ENCODE peak calls at places on chromosomes 1 and 21, in four cellular contexts. P is stimulated activated CD8-positive, alpha-beta memory T cell treated with anti-CD3 and anti-CD28 coated beads, Interleukin-4, amount 100 ng/mL, for 24 hours; E is hypothalamus; K is T follicular helper cell. V is an unnamed sample.

GRCh38 chr1:174968750-174969244 is 30.9 kb upstream of the CACYBP start:
- DNase-seq in P (no peak), E (no peak), K (peak), V (no peak)

GRCh38 chr21:36860736-36861594 is 105.5 kb downstream of the HLCS start:
- DNase-seq in P (no peak), E (no peak), K (no peak), V (no peak)

GRCh38 chr1:56376188-56376984 is 203.0 kb downstream of the PLPP3 start:
- DNase-seq in P (no peak), E (no peak), K (no peak), V (no peak)

GRCh38 chr1:106080608-106081325 is 975.7 kb upstream of the PRMT6 start:
- DNase-seq in P (no peak), E (no peak), K (no peak), V (no peak)

GRCh38 chr1:199176713-199177112 is 537.9 kb downstream of the PTPRC start:
- DNase-seq in P (no peak), E (no peak), K (no peak), V (no peak)

GRCh38 chr1:164728719-164729118 is 169.7 kb downstream of the PBX1 start:
- DNase-seq in P (no peak), E (no peak), K (no peak), V (no peak)

GRCh38 chr1:28871631-28872401 is 42.6 kb upstream of the EPB41 start:
- DNase-seq in P (no peak), E (no peak), K (no peak), V (no peak)

GRCh38 chr1:44237721-44238457 is 24.6 kb downstream of the DMAP1 start:
- DNase-seq in P (peak), E (no peak), K (no peak), V (peak)

GRCh38 chr1:91349524-91349923 is 55.1 kb downstream of the HFM1 start:
- DNase-seq in P (no peak), E (no peak), K (no peak), V (no peak)

GRCh38 chr1:32464191-32464715 is 619 bp upstream of the ZBTB8B start:
- DNase-seq in P (no peak), E (no peak), K (no peak), V (no peak)

GRCh38 chr1:226596531-226597165 is 48.1 kb downstream of the STUM start:
- DNase-seq in P (no peak), E (no peak), K (no peak), V (no peak)

GRCh38 chr1:63590161-63590560 is 3.0 kb upstream of the PGM1 start:
- DNase-seq in P (no peak), E (no peak), K (no peak), V (no peak)

GRCh38 chr1:113769599-113769970 is 10.3 kb upstream of the PHTF1 start:
- DNase-seq in P (no peak), E (no peak), K (no peak), V (no peak)

GRCh38 chr1:80531182-80531581 is 1269.6 kb upstream of the ADGRL2 start:
- DNase-seq in P (no peak), E (no peak), K (no peak), V (no peak)

GRCh38 chr1:54460346-54460745 is 54.2 kb upstream of the SSBP3 start:
- DNase-seq in P (no peak), E (no peak), K (peak), V (no peak)

GRCh38 chr1:10667815-10668214 is 128.6 kb downstream of the CASZ1 start:
- DNase-seq in P (no peak), E (no peak), K (no peak), V (no peak)

GRCh38 chr1:7298749-7299151 is 472.3 kb upstream of the VAMP3 start:
- DNase-seq in P (no peak), E (no peak), K (no peak), V (no peak)

GRCh38 chr1:30914931-30915330 is 6.4 kb upstream of the SDC3 start:
- DNase-seq in P (no peak), E (no peak), K (no peak), V (no peak)

GRCh38 chr1:215807926-215808325 is 240.8 kb downstream of the KCTD3 start:
- DNase-seq in P (no peak), E (no peak), K (no peak), V (no peak)

GRCh38 chr1:110258734-110259133 is 48.6 kb downstream of the KCNC4 start:
- DNase-seq in P (no peak), E (no peak), K (no peak), V (no peak)

GRCh38 chr1:175933801-175934200 is 190.4 kb upstream of the TNR start:
- DNase-seq in P (no peak), E (no peak), K (no peak), V (no peak)

GRCh38 chr21:28834335-28835238 is 158.1 kb downstream of the LTN1 start:
- DNase-seq in P (no peak), E (no peak), K (no peak), V (no peak)

GRCh38 chr1:168312718-168313604 is 32.3 kb downstream of the TBX19 start:
- DNase-seq in P (no peak), E (no peak), K (no peak), V (no peak)

GRCh38 chr1:173590557-173590956 is 12.3 kb downstream of the SLC9C2 start:
- DNase-seq in P (no peak), E (no peak), K (no peak), V (no peak)

GRCh38 chr1:102732927-102733326 is 375.4 kb downstream of the COL11A1 start:
- DNase-seq in P (no peak), E (no peak), K (no peak), V (no peak)

GRCh38 chr1:8202182-8202905 is 115.6 kb upstream of the SLC45A1 start:
- DNase-seq in P (no peak), E (no peak), K (no peak), V (no peak)

GRCh38 chr1:79885101-79885500 is 878.6 kb upstream of the ADGRL4 start:
- DNase-seq in P (no peak), E (no peak), K (no peak), V (no peak)

V was measured in GM12891.